ENCODE peak calls at places on chromosomes 12 and 14, in ten cellular contexts. A, S, Y, P, N, Q, U, L, Z and E are unnamed samples.
A peak's percentile ranks its signal among the peaks of the same experiment; 100 is the strongest.

GRCh38 chr12:74105434-74105833 is 432.2 kb upstream of the ATXN7L3B start:
- DNase-seq in A (no peak), S (no peak), Y (no peak), P (no peak), N (no peak), Q (no peak), U (no peak), L (no peak), Z (peak; percentile 7), E (no peak)

GRCh38 chr12:88870000-88870737 is 289.9 kb upstream of the KITLG start:
- DNase-seq in A (no peak), S (no peak), Y (no peak), P (no peak), N (no peak), Q (no peak), U (no peak), L (peak; percentile 35), Z (no peak), E (peak; percentile 3)

GRCh38 chr14:101192661-101193000 is 289.1 kb upstream of the RTL1 start:
- DNase-seq in A (no peak), S (no peak), Y (no peak), P (no peak), N (no peak), Q (no peak), U (no peak), L (no peak), Z (no peak), E (no peak)

GRCh38 chr14:79573486-79573885 is 637.8 kb downstream of the DIO2 start:
- DNase-seq in A (no peak), S (no peak), Y (no peak), P (peak; percentile 53), N (no peak), Q (no peak), U (no peak), L (no peak), Z (no peak), E (no peak)

GRCh38 chr12:49482095-49483051 is 56.5 kb upstream of the KCNH3 start:
- DNase-seq in A (no peak), S (no peak), Y (no peak), P (peak; percentile 18), N (no peak), Q (peak; percentile 5), U (no peak), L (no peak), Z (peak; percentile 79), E (no peak)

GRCh38 chr14:93733231-93733630 is 55.1 kb downstream of the PRIMA1 start:
- DNase-seq in A (no peak), S (no peak), Y (no peak), P (peak; percentile 47), N (no peak), Q (no peak), U (no peak), L (no peak), Z (no peak), E (no peak)

GRCh38 chr12:11723993-11724392 is 74.5 kb downstream of the ETV6 start:
- DNase-seq in A (no peak), S (no peak), Y (no peak), P (peak; percentile 94), N (no peak), Q (no peak), U (no peak), L (no peak), Z (no peak), E (no peak)

GRCh38 chr12:75666980-75667359 is 155.6 kb upstream of the KRR1 start:
- DNase-seq in A (no peak), S (no peak), Y (no peak), P (no peak), N (no peak), Q (peak; percentile 40), U (no peak), L (peak; percentile 35), Z (no peak), E (peak; percentile 31)

GRCh38 chr12:3535431-3535841 is 44.4 kb downstream of the PRMT8 start:
- DNase-seq in A (no peak), S (no peak), Y (no peak), P (no peak), N (no peak), Q (no peak), U (no peak), L (no peak), Z (no peak), E (no peak)

GRCh38 chr12:2244013-2244861 is 191.4 kb downstream of the CACNA1C start:
- DNase-seq in A (no peak), S (no peak), Y (no peak), P (peak; percentile 46), N (peak; percentile 73), Q (peak; percentile 70), U (no peak), L (peak; percentile 69), Z (no peak), E (peak; percentile 54)

GRCh38 chr14:99609245-99610117 is 5.5 kb upstream of the CCDC85C start:
- DNase-seq in A (no peak), S (no peak), Y (no peak), P (no peak), N (no peak), Q (no peak), U (no peak), L (no peak), Z (no peak), E (no peak)

GRCh38 chr12:132807295-132808222 is 21.1 kb downstream of the GOLGA3 start:
- DNase-seq in A (no peak), S (no peak), Y (no peak), P (no peak), N (no peak), Q (no peak), U (no peak), L (no peak), Z (no peak), E (peak; percentile 76)

GRCh38 chr12:122471324-122472226 is 29.2 kb downstream of the ZCCHC8 start:
- DNase-seq in A (no peak), S (peak; percentile 53), Y (no peak), P (peak; percentile 65), N (peak; percentile 51), Q (peak; percentile 69), U (no peak), L (peak; percentile 37), Z (peak; percentile 56), E (peak; percentile 64)

GRCh38 chr14:32472512-32473472 is 143.7 kb downstream of the AKAP6 start:
- DNase-seq in A (no peak), S (no peak), Y (no peak), P (no peak), N (peak; percentile 49), Q (peak; percentile 84), U (no peak), L (peak; percentile 71), Z (peak; percentile 41), E (peak; percentile 93)

GRCh38 chr14:104893435-104894207 is 28.6 kb downstream of the CEP170B start:
- DNase-seq in A (no peak), S (no peak), Y (peak; percentile 23), P (no peak), N (no peak), Q (no peak), U (no peak), L (no peak), Z (no peak), E (peak; percentile 1)

GRCh38 chr12:53049582-53050318 is at the start of gene TNS2:
- DNase-seq in A (no peak), S (no peak), Y (peak; percentile 78), P (no peak), N (no peak), Q (no peak), U (no peak), L (no peak), Z (no peak), E (peak; percentile 42)

GRCh38 chr12:101596172-101596571 is 1.4 kb downstream of the MYBPC1 start:
- DNase-seq in A (no peak), S (no peak), Y (no peak), P (no peak), N (no peak), Q (no peak), U (no peak), L (no peak), Z (no peak), E (no peak)

GRCh38 chr12:94733727-94734126 is 83.4 kb upstream of the TMCC3 start:
- DNase-seq in A (no peak), S (no peak), Y (no peak), P (no peak), N (no peak), Q (no peak), U (no peak), L (no peak), Z (no peak), E (no peak)

GRCh38 chr14:75715926-75716780 is 55.1 kb downstream of the TTLL5 start:
- DNase-seq in A (no peak), S (no peak), Y (no peak), P (no peak), N (no peak), Q (no peak), U (no peak), L (peak; percentile 29), Z (no peak), E (no peak)

GRCh38 chr12:65756956-65757511 is 67.2 kb upstream of the HMGA2 start:
- DNase-seq in A (peak; percentile 23), S (no peak), Y (no peak), P (no peak), N (no peak), Q (no peak), U (no peak), L (no peak), Z (no peak), E (no peak)

GRCh38 chr14:26163761-26164160 is 434.1 kb downstream of the NOVA1 start:
- DNase-seq in A (no peak), S (no peak), Y (no peak), P (no peak), N (no peak), Q (peak; percentile 50), U (no peak), L (no peak), Z (peak; percentile 69), E (peak; percentile 14)

GRCh38 chr12:93563807-93564538 is 8.5 kb upstream of the SOCS2 start:
- DNase-seq in A (no peak), S (no peak), Y (no peak), P (no peak), N (no peak), Q (peak; percentile 20), U (no peak), L (no peak), Z (no peak), E (no peak)

GRCh38 chr12:53219956-53220856 is 11.8 kb downstream of the RARG start:
- DNase-seq in A (peak; percentile 83), S (peak; percentile 81), Y (peak; percentile 69), P (peak; percentile 26), N (peak; percentile 64), Q (no peak), U (no peak), L (no peak), Z (peak; percentile 9), E (peak; percentile 86)

GRCh38 chr14:90521121-90521929 is 124.5 kb downstream of the CALM1 start:
- DNase-seq in A (no peak), S (no peak), Y (peak; percentile 71), P (peak; percentile 99), N (no peak), Q (peak; percentile 98), U (no peak), L (no peak), Z (peak; percentile 73), E (peak; percentile 50)

GRCh38 chr12:25388216-25388615 is 137.5 kb upstream of the KRAS start:
- DNase-seq in A (peak; percentile 60), S (peak; percentile 34), Y (no peak), P (no peak), N (no peak), Q (no peak), U (no peak), L (no peak), Z (no peak), E (no peak)

GRCh38 chr12:82359115-82359478 is 768 bp downstream of the METTL25 start:
- DNase-seq in A (no peak), S (no peak), Y (peak; percentile 45), P (peak; percentile 63), N (no peak), Q (no peak), U (no peak), L (no peak), Z (peak; percentile 69), E (peak; percentile 18)

GRCh38 chr12:116547955-116548471 is 11.2 kb upstream of the MAP1LC3B2 start:
- DNase-seq in A (no peak), S (no peak), Y (no peak), P (no peak), N (no peak), Q (no peak), U (no peak), L (no peak), Z (no peak), E (no peak)